ENCODE peak calls at places on chromosomes 1 and 21, in ten cellular contexts. V, Z, F, B, G, X, A, T, J and R are unnamed samples.

GRCh38 chr1:87325982-87326738 is 2.5 kb upstream of the LMO4 start:
- DNase-seq in V (peak; percentile 56), Z (peak; percentile 61), F (peak; percentile 50), J (no peak), G (peak; percentile 37), B (peak; percentile 72), X (peak; percentile 37), A (no peak), T (no peak), R (peak; percentile 27)

GRCh38 chr1:31939484-31940329 is 1.5 kb upstream of the PTP4A2 start:
- DNase-seq in F (peak; percentile 81), Z (peak; percentile 91), V (peak; percentile 95), T (peak; percentile 69), G (peak; percentile 18), X (peak; percentile 66), A (peak; percentile 37), J (peak; percentile 74), B (peak; percentile 97), R (peak; percentile 28)

GRCh38 chr1:45205910-45206721 is at the start of gene ZSWIM5:
- DNase-seq in T (peak; percentile 33), X (peak; percentile 34), V (peak; percentile 37), F (peak; percentile 60), J (peak; percentile 36), B (peak; percentile 64), A (peak; percentile 27), Z (peak; percentile 77), G (peak; percentile 72), R (peak; percentile 85)

GRCh38 chr21:34336756-34337391 is 26.9 kb upstream of the KCNE2 start:
- DNase-seq in Z (no peak), A (no peak), B (peak; percentile 81), G (no peak), J (no peak), F (no peak), V (no peak), X (peak; percentile 74), T (no peak), R (peak; percentile 50)

GRCh38 chr1:177211231-177211630 is 40.5 kb downstream of the BRINP2 start:
- DNase-seq in G (no peak), X (no peak), V (no peak), Z (no peak), T (no peak), A (no peak), F (no peak), B (no peak), J (no peak), R (no peak)

GRCh38 chr1:151416231-151416630 is 16.9 kb downstream of the PSMB4 start:
- DNase-seq in V (peak; percentile 24), T (no peak), F (no peak), X (peak; percentile 63), B (peak; percentile 87), J (no peak), A (no peak), G (no peak), Z (no peak), R (peak; percentile 31)

GRCh38 chr1:86018311-86018923 is 138.2 kb downstream of the COL24A1 start:
- DNase-seq in B (peak; percentile 51), Z (peak; percentile 28), F (peak; percentile 3), X (peak; percentile 23), A (no peak), V (peak; percentile 28), T (no peak), G (peak; percentile 35), J (peak; percentile 4), R (peak; percentile 33)

GRCh38 chr1:90959352-90960206 is 62.3 kb downstream of the ZNF644 start:
- DNase-seq in Z (no peak), B (peak; percentile 66), A (no peak), X (peak; percentile 17), T (no peak), F (no peak), G (no peak), J (no peak), V (peak; percentile 14), R (no peak)

GRCh38 chr1:199550384-199551067 is 477.0 kb upstream of the NR5A2 start:
- DNase-seq in F (no peak), X (peak; percentile 13), J (peak; percentile 11), T (no peak), A (no peak), V (no peak), G (no peak), B (peak; percentile 66), Z (no peak), R (no peak)

GRCh38 chr1:176691251-176692228 is 228.6 kb downstream of the PAPPA2 start:
- DNase-seq in A (no peak), F (no peak), V (peak; percentile 44), X (peak; percentile 60), G (peak; percentile 85), J (peak; percentile 9), Z (peak; percentile 76), T (no peak), B (peak; percentile 52), R (peak; percentile 69)